ENCODE peak calls at places on chromosomes 11 and 22, in five cellular contexts. X, D, M, N and U are unnamed samples.

GRCh38 chr11:80280737-80281136 is 839.9 kb upstream of the TENM4 start:
- DNase-seq in M (no peak), N (no peak), X (no peak), D (no peak), U (no peak)

GRCh38 chr22:24112188-24112587 is 69.1 kb upstream of the SUSD2 start:
- DNase-seq in D (no peak), X (peak; percentile 8), N (no peak), M (no peak), U (peak; percentile 46)

GRCh38 chr11:69702769-69703510 is 882 bp downstream of the FGF19 start:
- DNase-seq in D (no peak), N (no peak), M (no peak), X (no peak), U (no peak)

GRCh38 chr11:87215236-87215635 is 177.5 kb downstream of the TMEM135 start:
- DNase-seq in M (peak; percentile 14), D (no peak), N (no peak), X (peak; percentile 5), U (peak; percentile 28)

GRCh38 chr22:17213976-17214375 is 5.3 kb downstream of the ADA2 start:
- DNase-seq in X (no peak), N (peak; percentile 75), D (peak; percentile 70), M (peak; percentile 27), U (no peak)

GRCh38 chr22:50325444-50326224 is 1.2 kb downstream of the DENND6B start:
- DNase-seq in D (no peak), X (no peak), N (no peak), M (no peak), U (no peak)

GRCh38 chr22:22745225-22746060 is 101.0 kb downstream of the GGTLC2 start:
- DNase-seq in N (no peak), M (peak; percentile 12), D (no peak), X (no peak), U (peak; percentile 20)

GRCh38 chr11:2136952-2137201 is 2.3 kb downstream of the IGF2 start:
- DNase-seq in X (no peak), N (no peak), D (no peak), M (no peak), U (no peak)

GRCh38 chr11:66784575-66784974 is 55.6 kb upstream of the SPTBN2 start:
- DNase-seq in M (no peak), D (no peak), X (peak; percentile 5), N (no peak), U (no peak)

GRCh38 chr11:79441159-79441875 is 487 bp upstream of the TENM4 start:
- DNase-seq in X (peak; percentile 75), M (no peak), D (no peak), N (no peak), U (no peak)

GRCh38 chr11:114147389-114148382 is 88.2 kb downstream of the ZBTB16 start:
- DNase-seq in D (peak; percentile 72), X (no peak), N (no peak), M (no peak), U (no peak)

GRCh38 chr11:2518112-2518982 is 73.5 kb downstream of the KCNQ1 start:
- DNase-seq in M (no peak), X (no peak), D (peak; percentile 50), N (peak; percentile 51), U (no peak)

GRCh38 chr22:30572840-30573593 is 1.4 kb downstream of the GAL3ST1 start:
- DNase-seq in M (no peak), D (no peak), X (no peak), N (no peak), U (no peak)

GRCh38 chr11:16604784-16605439 is 133.5 kb upstream of the C11orf58 start:
- DNase-seq in X (peak; percentile 26), D (peak; percentile 64), N (peak; percentile 82), M (peak; percentile 10), U (peak; percentile 21)

GRCh38 chr22:27994481-27995331 is 75.7 kb upstream of the PITPNB start:
- DNase-seq in N (peak; percentile 56), X (no peak), D (peak; percentile 47), M (no peak), U (no peak)

GRCh38 chr11:46134540-46134939 is 13.3 kb upstream of the PHF21A start:
- DNase-seq in X (no peak), D (no peak), N (no peak), M (no peak), U (no peak)

GRCh38 chr22:48868554-48868953 is 959.1 kb downstream of the BRD1 start:
- DNase-seq in M (no peak), X (no peak), N (peak; percentile 55), D (peak; percentile 53), U (no peak)

GRCh38 chr11:73152086-73152853 is 10.2 kb upstream of the FCHSD2 start:
- DNase-seq in D (peak; percentile 34), M (no peak), X (no peak), N (no peak), U (no peak)

GRCh38 chr11:116519499-116519898 is 253.3 kb downstream of the BUD13 start:
- DNase-seq in X (no peak), N (no peak), D (no peak), M (no peak), U (no peak)

GRCh38 chr11:115561116-115561515 is 56.9 kb upstream of the CADM1 start:
- DNase-seq in N (no peak), M (no peak), D (no peak), X (no peak), U (no peak)

GRCh38 chr11:42957831-42958230 is 354.0 kb upstream of the API5 start:
- DNase-seq in D (no peak), M (no peak), X (no peak), N (no peak), U (no peak)

GRCh38 chr11:60170566-60170965 is 12.3 kb downstream of the MS4A6A start:
- DNase-seq in N (no peak), X (no peak), M (no peak), D (no peak), U (no peak)

GRCh38 chr11:46948378-46949131 is 12.0 kb downstream of the CSTPP1 start:
- DNase-seq in D (no peak), M (peak; percentile 66), N (no peak), X (peak; percentile 90), U (peak; percentile 86)

GRCh38 chr22:45429921-45430775 is 16.7 kb downstream of the RIBC2 start:
- DNase-seq in D (peak; percentile 43), X (no peak), M (no peak), N (peak; percentile 43), U (no peak)

GRCh38 chr11:3906166-3906565 is 50.7 kb downstream of the STIM1 start:
- DNase-seq in X (no peak), D (no peak), N (no peak), M (no peak), U (peak; percentile 72)

GRCh38 chr11:43649501-43649900 is 31.0 kb upstream of the HSD17B12 start:
- DNase-seq in X (no peak), N (no peak), D (no peak), M (no peak), U (no peak)

DNA sequence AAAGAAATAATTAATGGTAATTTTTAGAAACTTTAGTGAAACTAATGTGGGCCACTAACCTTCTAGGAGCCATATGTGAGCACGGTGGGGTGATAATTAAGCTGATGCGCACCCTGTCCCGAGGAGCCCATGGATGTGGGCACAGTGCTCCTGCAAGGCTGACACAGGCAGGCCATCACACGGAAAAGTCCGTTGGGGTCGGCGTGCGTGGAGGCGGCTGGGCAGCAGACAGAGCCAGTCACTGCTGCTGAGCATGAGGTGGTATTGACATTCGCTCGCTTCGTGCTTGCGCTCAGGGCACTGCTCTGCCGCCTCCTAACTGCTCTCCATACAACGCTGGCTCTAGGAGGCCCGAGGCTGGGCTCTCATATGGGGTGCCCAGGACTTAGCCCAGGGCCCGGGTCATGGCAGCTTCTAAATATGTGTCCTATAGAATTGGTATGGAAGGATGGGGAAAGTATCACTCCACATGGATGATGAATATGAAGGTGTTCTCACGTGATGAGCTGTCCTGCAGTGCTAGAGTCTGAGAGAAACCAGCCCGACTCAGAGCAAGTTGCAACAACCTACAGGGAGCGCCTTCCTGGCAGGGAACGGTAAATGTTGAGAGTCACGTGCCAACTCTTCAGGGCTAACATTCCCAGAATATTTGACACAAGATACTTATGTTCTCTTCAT is 50.5 kb upstream of the ARFGAP3 start:
- DNase-seq in X (no peak), N (no peak), M (no peak), D (no peak), U (peak; percentile 58)
- TF ChIP-seq CTCF in X (no peak), N (no peak), M (no peak), D (no peak), U (peak; percentile 29)

DNA sequence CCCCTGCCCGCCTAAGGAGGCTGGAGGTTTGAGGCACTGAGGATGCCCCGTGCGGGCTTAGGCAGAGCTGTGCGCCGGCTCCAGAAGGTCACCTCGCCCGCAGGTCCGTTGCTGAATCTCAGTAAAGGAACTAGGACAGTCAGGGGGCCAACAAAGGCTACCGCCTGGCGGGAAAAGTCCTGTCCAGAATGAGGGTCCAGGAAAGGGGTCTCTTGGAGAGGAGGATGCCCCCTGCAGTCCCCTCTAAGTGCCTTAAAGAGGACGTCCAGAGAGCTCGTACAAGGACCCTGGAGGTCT is 549 bp downstream of the PVALB start:
- DNase-seq in X (no peak), N (no peak), M (no peak), D (no peak), U (no peak)
- H3K4me3 ChIP-seq in X (no peak overlapping the region), N (peak overlapping the region; percentile 36), M (no peak overlapping the region), D (no peak overlapping the region), U (no peak overlapping the region)

GRCh38 chr11:129366737-129367597 is 8.7 kb upstream of the BARX2 start:
- DNase-seq in X (no peak), N (no peak), M (no peak), D (no peak), U (peak; percentile 29)
- H3K27me3 ChIP-seq in X (peaks cover 71% of the 10 kb centered on the region), N (peaks cover 72% of the 10 kb centered on the region), M (peaks cover 41% of the 10 kb centered on the region), D (peaks cover 89% of the 10 kb centered on the region), U (peaks cover 3% of the 10 kb centered on the region)

GRCh38 chr22:39622881-39623367 is 52.4 kb downstream of the CACNA1I start:
- DNase-seq in X (no peak), N (peak; percentile 81), D (no peak), M (peak; percentile 25), U (peak; percentile 20)
- TF ChIP-seq CTCF in X (peak; percentile 34), N (peak; percentile 60), D (no peak), M (peak; percentile 78), U (peak; percentile 82)

DNA sequence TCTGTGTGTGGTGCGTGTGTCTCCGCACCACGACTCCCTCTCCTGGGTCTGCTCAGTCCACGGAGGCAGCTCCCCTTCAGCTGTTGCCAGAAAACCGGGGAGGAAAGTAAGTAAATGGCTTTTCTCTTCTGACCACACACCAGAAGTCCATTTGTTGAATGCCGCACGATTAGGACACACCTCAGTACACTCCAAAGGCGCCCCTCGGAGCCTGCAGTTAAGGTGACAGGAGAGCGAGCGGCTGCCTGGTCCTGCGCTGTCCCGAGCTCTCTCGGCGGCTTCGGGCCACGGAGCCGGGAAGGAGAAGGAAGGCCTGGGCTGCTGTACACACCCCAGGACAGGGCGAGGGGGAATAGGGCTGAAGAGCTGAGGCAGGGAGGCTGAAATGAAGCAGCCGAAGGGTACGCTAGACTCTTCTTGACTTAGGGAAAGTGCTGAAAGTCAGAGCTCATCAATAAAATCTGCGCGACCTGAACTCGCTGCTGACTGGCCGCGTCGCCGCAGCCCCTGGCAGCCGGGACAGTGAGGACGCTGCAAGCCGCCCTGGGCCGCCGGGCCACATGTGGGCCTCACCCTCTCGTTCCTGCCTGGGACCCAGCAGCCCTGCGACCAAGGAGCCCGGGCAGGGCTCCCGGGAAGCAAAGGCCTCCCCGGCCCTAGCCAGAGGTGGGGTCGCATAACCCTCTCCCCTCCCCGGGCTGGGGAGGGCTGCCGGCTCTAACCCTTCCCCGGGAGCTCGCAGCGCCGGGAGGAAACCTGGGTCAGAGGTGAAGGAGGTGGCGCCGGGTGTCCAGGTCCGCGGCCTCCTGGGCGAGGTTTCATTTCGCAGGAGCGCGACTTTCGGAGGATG is 1.5 kb upstream of the PAX6 start:
- DNase-seq in D (no peak), X (peak; percentile 59), M (no peak), N (no peak), U (no peak)
- H3K4me3 ChIP-seq in D (peak overlapping the region; percentile 18), X (peak overlapping the region; percentile 49), M (peak overlapping the region; percentile 12), N (peak overlapping the region; percentile 44), U (no peak overlapping the region)